ENCODE peak calls at places on chromosomes 7 and 10, in seven cellular contexts. One of them, this sample, is unnamed.

GRCh38 chr7:85525661-85526060 is 338.8 kb upstream of the SEMA3D start:
- DNase-seq in NT2/D1: no peak
- DNase-seq in posterior cingulate gyrus: no peak
- DNase-seq in cardiac fibroblast: no peak
- DNase-seq in HT1080: no peak
- DNase-seq in NCI-H774: no peak
- DNase-seq in CD4-positive, alpha-beta T cell: no peak
- DNase-seq in this sample: no peak

GRCh38 chr10:31961675-31962074 is 33.0 kb upstream of the ARHGAP12 start:
- DNase-seq in NT2/D1: no peak
- DNase-seq in posterior cingulate gyrus: no peak
- DNase-seq in cardiac fibroblast: peak
- DNase-seq in HT1080: peak
- DNase-seq in NCI-H774: no peak
- DNase-seq in CD4-positive, alpha-beta T cell: no peak
- DNase-seq in this sample: no peak

GRCh38 chr10:32981760-32982159 is 23.7 kb upstream of the ITGB1 start:
- DNase-seq in NT2/D1: no peak
- DNase-seq in posterior cingulate gyrus: no peak
- DNase-seq in cardiac fibroblast: peak
- DNase-seq in HT1080: peak
- DNase-seq in NCI-H774: no peak
- DNase-seq in CD4-positive, alpha-beta T cell: no peak
- DNase-seq in this sample: no peak

GRCh38 chr7:96034940-96035727 is 262.8 kb downstream of the DYNC1I1 start:
- DNase-seq in NT2/D1: no peak
- DNase-seq in posterior cingulate gyrus: no peak
- DNase-seq in cardiac fibroblast: no peak
- DNase-seq in HT1080: no peak
- DNase-seq in NCI-H774: peak
- DNase-seq in CD4-positive, alpha-beta T cell: no peak
- DNase-seq in this sample: peak

GRCh38 chr10:63671317-63671937 is 150.2 kb downstream of the REEP3 start:
- DNase-seq in NT2/D1: peak
- DNase-seq in posterior cingulate gyrus: no peak
- DNase-seq in cardiac fibroblast: peak
- DNase-seq in HT1080: no peak
- DNase-seq in NCI-H774: peak
- DNase-seq in CD4-positive, alpha-beta T cell: no peak
- DNase-seq in this sample: peak

GRCh38 chr7:152366662-152367061 is 69.1 kb downstream of the KMT2C start:
- DNase-seq in NT2/D1: no peak
- DNase-seq in posterior cingulate gyrus: no peak
- DNase-seq in cardiac fibroblast: no peak
- DNase-seq in HT1080: no peak
- DNase-seq in NCI-H774: no peak
- DNase-seq in CD4-positive, alpha-beta T cell: no peak
- DNase-seq in this sample: no peak

GRCh38 chr10:30456262-30456661 is 22.3 kb downstream of the MAP3K8 start:
- DNase-seq in NT2/D1: no peak
- DNase-seq in posterior cingulate gyrus: no peak
- DNase-seq in cardiac fibroblast: no peak
- DNase-seq in HT1080: no peak
- DNase-seq in NCI-H774: no peak
- DNase-seq in CD4-positive, alpha-beta T cell: no peak
- DNase-seq in this sample: no peak

GRCh38 chr10:22058195-22058594 is 54.7 kb upstream of the DNAJC1 start:
- DNase-seq in NT2/D1: no peak
- DNase-seq in posterior cingulate gyrus: no peak
- DNase-seq in cardiac fibroblast: no peak
- DNase-seq in HT1080: no peak
- DNase-seq in NCI-H774: no peak
- DNase-seq in CD4-positive, alpha-beta T cell: no peak
- DNase-seq in this sample: no peak

GRCh38 chr7:94239661-94240234 is 154.9 kb upstream of the COL1A2 start:
- DNase-seq in NT2/D1: no peak
- DNase-seq in posterior cingulate gyrus: no peak
- DNase-seq in cardiac fibroblast: no peak
- DNase-seq in HT1080: no peak
- DNase-seq in NCI-H774: no peak
- DNase-seq in CD4-positive, alpha-beta T cell: no peak
- DNase-seq in this sample: no peak

GRCh38 chr10:5524721-5525531 is at the start of gene CALML3:
- DNase-seq in NT2/D1: no peak
- DNase-seq in posterior cingulate gyrus: no peak
- DNase-seq in cardiac fibroblast: no peak
- DNase-seq in HT1080: no peak
- DNase-seq in NCI-H774: no peak
- DNase-seq in CD4-positive, alpha-beta T cell: no peak
- DNase-seq in this sample: no peak

GRCh38 chr10:8037941-8038894 is 16.3 kb upstream of the GATA3 start:
- DNase-seq in NT2/D1: no peak
- DNase-seq in posterior cingulate gyrus: no peak
- DNase-seq in cardiac fibroblast: no peak
- DNase-seq in HT1080: no peak
- DNase-seq in NCI-H774: no peak
- DNase-seq in CD4-positive, alpha-beta T cell: no peak
- DNase-seq in this sample: no peak

GRCh38 chr7:27175626-27176342 is 1.7 kb upstream of the HOXA10 start:
- DNase-seq in NT2/D1: no peak
- DNase-seq in posterior cingulate gyrus: no peak
- DNase-seq in cardiac fibroblast: no peak
- DNase-seq in HT1080: no peak
- DNase-seq in NCI-H774: no peak
- DNase-seq in CD4-positive, alpha-beta T cell: no peak
- DNase-seq in this sample: no peak

GRCh38 chr10:12974123-12974844 is 27.2 kb downstream of the CCDC3 start:
- DNase-seq in NT2/D1: no peak
- DNase-seq in posterior cingulate gyrus: no peak
- DNase-seq in cardiac fibroblast: no peak
- DNase-seq in HT1080: no peak
- DNase-seq in NCI-H774: no peak
- DNase-seq in CD4-positive, alpha-beta T cell: no peak
- DNase-seq in this sample: no peak